ENCODE peak calls at places on chromosomes 2 and 18, in four cellular contexts. S, V, F and U are unnamed samples.
A peak's percentile ranks its signal among the peaks of the same experiment; 100 is the strongest.

GRCh38 chr2:122063716-122064115 is 308.3 kb downstream of the TSN start:
- DNase-seq in V (no peak), F (peak; percentile 51), S (no peak), U (peak; percentile 22)

GRCh38 chr2:17800693-17801458 is 15.4 kb upstream of the MSGN1 start:
- DNase-seq in V (no peak), S (no peak), F (no peak), U (no peak)

GRCh38 chr2:141698500-141698899 is 432.3 kb downstream of the LRP1B start:
- DNase-seq in F (no peak), S (no peak), V (no peak), U (no peak)

GRCh38 chr2:75607988-75608683 is 38.4 kb upstream of the MRPL19 start:
- DNase-seq in S (no peak), F (peak; percentile 40), V (no peak), U (no peak)

GRCh38 chr2:218357194-218358177 is 829 bp downstream of the CATIP start:
- DNase-seq in S (no peak), V (no peak), F (no peak), U (no peak)

GRCh38 chr2:98909381-98910211 is 26.4 kb downstream of the CRACDL start:
- DNase-seq in S (peak; percentile 75), V (no peak), F (peak; percentile 74), U (peak; percentile 91)

GRCh38 chr2:556494-556893 is 120.7 kb downstream of the TMEM18 start:
- DNase-seq in F (no peak), V (no peak), S (peak; percentile 19), U (no peak)

GRCh38 chr2:72940786-72941185 is 23.5 kb downstream of the EMX1 start:
- DNase-seq in S (no peak), F (peak; percentile 88), V (no peak), U (peak; percentile 66)

GRCh38 chr2:127149384-127149783 is 42.4 kb upstream of the BIN1 start:
- DNase-seq in V (no peak), F (peak; percentile 93), S (no peak), U (peak; percentile 94)

GRCh38 chr18:62131305-62131909 is 55.4 kb downstream of the PIGN start:
- DNase-seq in V (peak; percentile 49), F (peak; percentile 71), S (peak; percentile 50), U (peak; percentile 77)

DNA sequence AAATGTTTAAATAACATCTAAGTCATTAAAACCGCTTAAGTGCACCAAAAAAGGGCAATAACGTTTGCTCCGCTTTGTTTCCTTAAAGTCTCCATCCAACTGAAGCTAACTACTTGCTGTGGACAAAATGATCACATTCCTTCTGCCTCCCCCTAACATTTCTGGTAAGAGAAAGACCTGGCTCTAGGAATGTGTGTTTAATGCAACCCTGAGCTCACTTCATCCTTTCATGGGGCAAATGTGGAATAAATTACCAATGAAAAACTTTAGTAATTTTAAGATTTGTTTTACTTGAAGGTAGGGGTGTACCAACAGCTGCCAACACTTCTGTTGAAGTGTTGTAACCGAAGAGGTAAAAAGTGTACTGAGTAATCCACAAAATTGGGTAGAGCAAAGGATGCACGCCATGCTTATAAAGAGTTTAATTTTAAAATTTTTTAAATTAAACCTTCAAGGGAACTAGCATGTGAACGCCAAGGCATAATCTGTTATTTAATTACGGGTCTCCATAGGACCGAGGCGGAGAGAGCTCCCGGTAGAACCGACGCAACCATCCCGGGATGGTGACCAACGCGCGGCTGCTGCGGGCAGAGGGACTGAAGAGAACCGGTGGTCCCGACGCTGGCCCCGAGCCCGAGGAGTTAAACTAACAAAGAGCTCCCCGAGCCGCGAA is 1.1 kb downstream of the HNRNPLL start:
- DNase-seq in V (peak; percentile 32), S (peak; percentile 32), F (peak; percentile 56), U (peak; percentile 53)
- H3K4me1 ChIP-seq in V (peaks cover 11% of the 10 kb centered on the region), S (peaks cover 19% of the 10 kb centered on the region), F (peaks cover 33% of the 10 kb centered on the region), U (peaks cover 14% of the 10 kb centered on the region)

GRCh38 chr18:63233334-63233733 is 86.2 kb downstream of the BCL2 start:
- DNase-seq in V (no peak), F (no peak), S (no peak), U (no peak)
- H3K4me3 ChIP-seq in V (no peak overlapping the region), F (no peak overlapping the region), S (no peak overlapping the region), U (no peak overlapping the region)

DNA sequence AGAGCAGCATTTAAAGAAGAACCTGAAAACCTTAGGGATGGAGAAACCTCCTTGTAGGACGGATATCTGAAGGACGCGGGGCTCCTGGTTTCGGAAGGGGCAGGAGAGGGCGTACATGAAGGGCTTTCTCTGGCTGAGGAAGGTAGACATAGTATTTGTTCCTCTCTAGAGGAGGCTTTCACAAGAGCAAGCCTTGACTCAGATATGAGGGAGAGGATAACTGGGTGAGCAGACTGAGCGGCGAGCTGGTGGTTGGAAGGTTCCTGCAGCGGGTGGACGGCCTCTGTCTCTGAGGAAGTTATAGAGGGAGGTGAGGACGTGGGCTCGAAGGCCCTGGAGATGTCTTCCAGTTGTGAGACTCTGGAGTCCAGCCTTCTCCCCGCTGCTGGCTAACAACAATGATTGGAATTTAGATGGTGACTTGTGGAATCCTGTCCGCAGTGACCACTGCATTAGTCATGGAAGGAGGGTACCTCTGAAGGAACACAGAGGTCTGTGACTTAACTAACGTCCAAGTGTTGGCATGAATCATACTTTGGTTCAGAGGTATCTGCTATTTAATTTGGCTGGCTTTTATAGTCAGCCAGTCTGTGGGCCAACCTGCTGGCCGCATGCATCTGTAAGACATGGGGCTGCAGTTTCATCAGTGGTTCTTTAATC is 80.9 kb downstream of the ASAP2 start:
- DNase-seq in S (no peak), F (peak; percentile 99), V (no peak), U (peak; percentile 100)
- H3K4me1 ChIP-seq in S (peaks cover 11% of the 10 kb centered on the region), F (peaks cover 49% of the 10 kb centered on the region), V (no peaks in the 10 kb centered on the region), U (peaks cover 22% of the 10 kb centered on the region)

GRCh38 chr2:197254776-197255521 is 55.6 kb downstream of the ANKRD44 start:
- DNase-seq in F (peak; percentile 60), S (peak; percentile 42), V (no peak), U (no peak)
- H3K4me3 ChIP-seq in F (peak overlapping the region; percentile 44), S (no peak overlapping the region), V (peak overlapping the region; percentile 39), U (no peak overlapping the region)

DNA sequence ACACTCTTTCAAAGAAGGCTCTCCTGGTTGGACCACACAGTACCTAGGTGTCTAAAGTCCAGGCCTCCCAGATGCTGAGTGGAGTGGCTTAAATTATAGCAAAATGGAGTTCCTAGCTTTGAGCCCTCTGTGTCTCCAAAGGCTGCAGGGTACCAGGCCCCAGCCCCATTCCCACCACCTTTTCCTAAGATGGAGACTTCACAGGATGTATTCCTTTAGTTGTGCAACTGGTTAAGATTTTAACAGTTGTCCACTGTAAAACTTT is 4.9 kb downstream of the SMAD7 start:
- DNase-seq in F (no peak), S (no peak), V (no peak), U (no peak)
- H3K4me1 ChIP-seq in F (peaks cover 57% of the 10 kb centered on the region), S (peaks cover 62% of the 10 kb centered on the region), V (peaks cover 30% of the 10 kb centered on the region), U (peaks cover 42% of the 10 kb centered on the region)

DNA sequence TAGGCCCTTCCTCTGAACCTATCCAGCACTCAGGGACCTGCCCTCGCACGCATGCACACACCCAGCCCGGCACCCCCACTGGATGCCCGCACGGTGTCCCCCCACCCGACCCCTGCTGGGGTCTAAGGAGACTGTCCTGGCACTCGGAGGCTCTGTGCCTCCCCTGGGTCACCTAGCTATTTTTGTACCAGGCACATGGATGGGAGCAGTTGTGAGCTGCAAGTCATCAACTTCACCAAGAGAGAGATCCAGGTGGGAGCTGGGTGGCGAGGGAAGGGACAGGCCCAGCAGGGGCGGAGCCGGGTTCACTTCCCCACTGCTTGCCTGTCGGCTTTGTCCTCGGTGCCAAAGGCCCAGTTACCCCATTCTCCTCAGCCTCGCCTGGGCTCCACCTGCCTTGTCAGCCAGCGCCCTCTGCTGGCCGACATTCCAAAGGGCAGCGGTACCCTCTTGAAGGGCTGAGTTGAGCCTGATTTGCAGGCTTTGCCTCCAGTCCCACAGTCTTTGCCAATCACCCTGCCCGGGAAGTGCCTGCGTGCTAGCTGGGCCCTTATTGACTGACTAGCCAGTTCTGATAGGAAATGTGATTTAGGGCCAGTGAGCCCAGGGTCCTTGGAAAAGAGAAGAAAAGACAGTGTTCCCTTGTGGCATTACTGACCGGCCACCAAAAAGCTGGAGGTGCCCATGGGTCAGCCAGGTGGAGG is 5.8 kb downstream of the NT5DC4 start:
- DNase-seq in F (peak; percentile 93), S (peak; percentile 92), V (peak; percentile 83), U (peak; percentile 79)
- H3K4me3 ChIP-seq in F (no peak overlapping the region), S (no peak overlapping the region), V (no peak overlapping the region), U (no peak overlapping the region)